ENCODE peak calls at places on chromosomes 5 and 9, in eight cellular contexts. G is transverse colon, O is mammary epithelial cell, R is aorta, E is psoas muscle, Q is lung, N is right lobe of liver, A is PC-3. J is an unnamed sample. For H3K4me1, the result is how much of the 10 kb centered on the place peaks cover.

GRCh38 chr9:13688990-13689600 is 409.6 kb upstream of the MPDZ start:
- DNase-seq in G (no peak), O (peak), R (no peak), E (no peak), Q (no peak), N (no peak), A (peak), J (peak)

GRCh38 chr5:59317023-59317771 is 576.3 kb downstream of the PDE4D start:
- DNase-seq in G (peak), O (peak), R (no peak), E (no peak), Q (no peak), N (no peak), A (peak), J (peak)

GRCh38 chr5:142501890-142502289 is 177.1 kb upstream of the SPRY4 start:
- DNase-seq in G (no peak), O (no peak), R (no peak), E (no peak), Q (no peak), N (no peak), A (no peak), J (no peak)

GRCh38 chr5:20128346-20128745 is 140.3 kb upstream of the CDH18 start:
- DNase-seq in G (no peak), O (no peak), R (no peak), E (no peak), Q (no peak), N (no peak), A (no peak), J (no peak)

GRCh38 chr9:93575706-93576295 is 583 bp upstream of the PHF2 start:
- DNase-seq in G (peak), O (peak), R (peak), E (peak), Q (peak), N (peak), A (no peak), J (peak)

GRCh38 chr9:79911724-79912123 is 340.0 kb downstream of the TLE4 start:
- DNase-seq in G (no peak), O (no peak), R (peak), E (no peak), Q (no peak), N (no peak), A (no peak), J (no peak)

GRCh38 chr5:129377504-129377903 is 82.6 kb upstream of the ADAMTS19 start:
- DNase-seq in G (peak), O (no peak), R (no peak), E (no peak), Q (no peak), N (no peak), A (no peak), J (no peak)

GRCh38 chr9:30723656-30724055 is 1660.8 kb upstream of the ACO1 start:
- DNase-seq in G (no peak), O (peak), R (no peak), E (no peak), Q (no peak), N (no peak), A (no peak), J (no peak)

GRCh38 chr9:18459958-18460584 is 13.9 kb upstream of the ADAMTSL1 start:
- DNase-seq in G (no peak), O (peak), R (no peak), E (no peak), Q (no peak), N (no peak), A (peak), J (peak)

GRCh38 chr9:136565722-136566552 is 20.1 kb upstream of the NOTCH1 start:
- DNase-seq in G (no peak), O (no peak), R (no peak), E (peak), Q (no peak), N (no peak), A (no peak), J (no peak)

GRCh38 chr9:74496819-74497749 is at the start of gene RORB:
- DNase-seq in G (peak), O (peak), R (peak), E (peak), Q (no peak), N (no peak), A (no peak), J (peak)

GRCh38 chr5:122756263-122756911 is 18.5 kb upstream of the SNX2 start:
- DNase-seq in G (no peak), O (peak), R (no peak), E (no peak), Q (no peak), N (no peak), A (peak), J (no peak)

GRCh38 chr9:123097709-123098459 is 64.4 kb downstream of the GPR21 start:
- DNase-seq in G (no peak), O (no peak), R (no peak), E (no peak), Q (no peak), N (no peak), A (no peak), J (no peak)

GRCh38 chr5:138469540-138470321 is 4.5 kb downstream of the EGR1 start:
- DNase-seq in G (peak), O (peak), R (no peak), E (no peak), Q (no peak), N (no peak), A (no peak), J (peak)

DNA sequence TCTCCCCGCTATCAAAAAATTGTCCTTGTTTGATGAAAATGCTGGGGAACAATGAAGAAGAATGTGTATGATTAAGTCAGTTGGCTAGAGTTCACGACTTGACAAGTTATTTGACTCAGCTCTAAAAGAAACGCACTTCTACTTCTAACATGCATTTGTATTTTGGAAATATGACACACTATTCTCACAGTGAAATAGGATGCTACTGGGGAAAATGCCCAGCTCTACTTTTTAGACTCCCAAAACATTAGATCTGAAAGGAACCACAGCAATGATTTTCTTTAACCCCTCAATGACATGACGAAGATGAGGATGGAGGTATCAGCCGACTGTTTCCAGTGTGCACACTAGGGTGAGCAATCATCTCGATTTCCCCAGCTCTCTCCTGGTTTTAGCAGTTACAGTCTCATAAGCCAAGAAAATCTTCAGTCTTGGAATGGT is 83.6 kb upstream of the PCSK1 start:
- DNase-seq in G (no peak), O (no peak), R (no peak), E (no peak), Q (no peak), N (no peak), A (no peak), J (peak)
- H3K4me3 ChIP-seq in G (no peak), O (no peak), R (no peak), E (no peak), Q (no peak), N (no peak), A (no peak), J (no peak)

DNA sequence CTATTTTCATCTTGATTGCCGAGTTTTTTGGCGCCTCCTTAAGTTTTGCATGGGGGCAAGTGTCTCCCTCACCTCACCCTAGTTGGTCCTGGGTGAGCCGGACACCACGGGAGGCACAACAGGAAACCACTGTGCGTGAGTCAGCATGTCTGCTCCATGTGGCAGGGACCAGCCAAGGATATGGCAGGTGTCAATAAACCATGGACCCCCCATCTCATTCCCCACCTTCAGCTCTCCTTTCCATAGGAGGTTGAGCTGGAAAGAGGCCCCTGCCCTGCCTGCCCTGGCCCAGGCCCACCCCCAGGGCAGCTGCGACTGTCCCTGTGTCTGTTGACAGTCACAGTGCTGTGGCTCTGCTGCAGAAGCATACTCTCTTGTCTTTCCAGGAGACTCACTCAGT is 3.1 kb downstream of the SPACA9 start:
- DNase-seq in G (no peak), O (no peak), R (no peak), E (no peak), Q (no peak), N (no peak), A (no peak), J (no peak)
- H3K4me1 ChIP-seq in G (under half), O (under half), R (under half), E (under half), Q (under half), N (under half), A (under half), J (under half)

GRCh38 chr5:155094455-155094854 is 80.9 kb downstream of the KIF4B start:
- DNase-seq in G (no peak), O (no peak), R (no peak), E (no peak), Q (no peak), N (no peak), A (no peak), J (no peak)

GRCh38 chr5:155089649-155090048 is 76.1 kb downstream of the KIF4B start:
- DNase-seq in G (no peak), O (no peak), R (no peak), E (no peak), Q (no peak), N (no peak), A (no peak), J (peak)

GRCh38 chr5:155091063-155091648 is 77.6 kb downstream of the KIF4B start:
- DNase-seq in G (no peak), O (no peak), R (no peak), E (no peak), Q (no peak), N (no peak), A (no peak), J (no peak)

GRCh38 chr5:155087036-155087435 is 73.5 kb downstream of the KIF4B start:
- DNase-seq in G (no peak), O (peak), R (no peak), E (no peak), Q (no peak), N (no peak), A (no peak), J (no peak)

DNA sequence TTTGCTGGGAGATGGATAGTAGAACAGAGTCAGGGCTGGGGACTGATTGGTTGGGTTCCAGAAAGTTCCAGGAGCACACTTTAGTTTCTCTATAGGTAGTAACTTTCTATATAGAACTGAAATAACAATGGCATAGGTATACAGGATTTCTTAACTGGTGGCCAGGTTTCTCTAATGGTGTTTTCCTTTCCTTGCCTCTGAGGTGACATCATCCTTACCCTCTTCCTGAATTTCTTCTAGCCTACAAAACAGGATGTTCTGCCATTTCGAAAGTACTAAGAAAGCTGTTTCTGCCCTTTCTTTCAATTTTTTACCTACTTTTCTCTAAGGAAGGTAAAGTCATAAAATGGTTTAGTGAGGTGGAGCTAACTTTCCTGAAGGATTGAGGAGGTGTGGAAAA is 78.8 kb downstream of the KIF4B start:
- DNase-seq in G (no peak), O (peak), R (no peak), E (no peak), Q (no peak), N (no peak), A (no peak), J (no peak)
- H3K4me3 ChIP-seq in G (no peak), O (no peak), R (no peak), E (no peak), Q (no peak), N (no peak), A (no peak), J (no peak)

GRCh38 chr5:67032921-67033664 is 163.5 kb downstream of the CD180 start:
- DNase-seq in G (no peak), O (no peak), R (no peak), E (no peak), Q (no peak), N (no peak), A (no peak), J (peak)
- H3K4me1 ChIP-seq in G (under half), O (under half), R (under half), E (half or more), Q (half or more), N (under half), A (under half), J (half or more)

GRCh38 chr5:96958977-96959376 is 23.1 kb downstream of the LNPEP start:
- DNase-seq in G (no peak), O (no peak), R (no peak), E (no peak), Q (no peak), N (no peak), A (no peak), J (no peak)

GRCh38 chr5:96966801-96967200 is 30.9 kb downstream of the LNPEP start:
- DNase-seq in G (no peak), O (no peak), R (no peak), E (no peak), Q (no peak), N (no peak), A (no peak), J (no peak)

GRCh38 chr5:96961053-96961452 is 25.2 kb downstream of the LNPEP start:
- DNase-seq in G (no peak), O (no peak), R (no peak), E (no peak), Q (no peak), N (no peak), A (no peak), J (peak)

GRCh38 chr5:96963267-96963666 is 27.4 kb downstream of the LNPEP start:
- DNase-seq in G (peak), O (no peak), R (peak), E (peak), Q (no peak), N (no peak), A (peak), J (peak)

GRCh38 chr5:96962540-96962991 is 26.7 kb downstream of the LNPEP start:
- DNase-seq in G (no peak), O (no peak), R (no peak), E (no peak), Q (no peak), N (no peak), A (no peak), J (no peak)
- H3K4me3 ChIP-seq in G (no peak), O (no peak), R (no peak), E (no peak), Q (no peak), N (no peak), A (no peak), J (no peak)

GRCh38 chr9:105050296-105050695 is 122.3 kb upstream of the ABCA1 start:
- DNase-seq in G (no peak), O (no peak), R (no peak), E (no peak), Q (no peak), N (no peak), A (peak), J (no peak)
- H3K4me1 ChIP-seq in G (under half), O (under half), R (under half), E (under half), Q (under half), N (under half), A (under half), J (under half)

DNA sequence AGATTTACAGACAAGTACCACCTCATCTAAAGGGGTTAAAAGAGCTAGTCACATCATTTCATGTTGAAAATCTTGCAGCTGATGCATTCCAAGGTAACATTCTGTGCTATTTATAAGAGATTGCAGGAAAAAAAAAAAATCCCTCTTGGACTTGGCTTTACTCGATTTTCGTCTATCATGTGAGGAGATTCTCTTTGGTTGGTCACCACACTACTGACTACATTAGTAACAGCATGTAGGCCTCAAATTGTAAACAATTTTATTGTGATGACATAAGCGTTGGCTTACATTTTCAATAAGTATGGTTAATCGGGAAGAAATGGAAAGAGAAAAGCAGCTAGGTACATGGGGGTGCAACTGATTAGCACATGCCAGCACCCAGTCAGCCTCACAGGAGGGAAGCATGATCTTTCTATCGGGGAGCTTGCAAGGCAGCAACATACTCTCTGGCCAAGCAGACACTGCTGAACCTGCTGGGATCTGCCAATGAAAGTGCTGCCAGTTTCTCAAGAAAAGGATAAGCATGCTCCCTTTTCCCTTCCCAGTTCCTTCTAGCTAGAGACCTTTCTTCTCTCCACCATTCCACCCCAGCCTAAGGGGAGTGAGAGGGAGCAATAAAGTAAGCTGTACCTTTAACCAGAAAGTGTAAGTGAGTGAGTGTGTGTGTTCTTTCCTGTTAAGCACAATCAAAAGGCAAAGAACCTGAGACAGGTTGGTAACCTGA is 7.5 kb downstream of the NREP start:
- DNase-seq in G (no peak), O (no peak), R (no peak), E (no peak), Q (no peak), N (no peak), A (no peak), J (no peak)
- H3K4me3 ChIP-seq in G (no peak), O (no peak), R (no peak), E (no peak), Q (no peak), N (no peak), A (no peak), J (no peak)

GRCh38 chr5:14184082-14184481 is 40.9 kb downstream of the TRIO start:
- DNase-seq in G (no peak), O (no peak), R (no peak), E (no peak), Q (no peak), N (no peak), A (no peak), J (no peak)
- H3K4me1 ChIP-seq in G (half or more), O (half or more), R (under half), E (half or more), Q (under half), N (under half), A (half or more), J (under half)

J was measured in cardiac muscle cell.